ENCODE peak calls at places on chromosomes 1 and 21, in six cellular contexts. One of them, this sample, is unnamed.

GRCh38 chr1:228866498-228866897 is 131.2 kb downstream of the RHOU start:
- DNase-seq in body of pancreas: no peak
- DNase-seq in IMR-90: no peak
- DNase-seq in breast epithelium: no peak
- DNase-seq in A549: peak; percentile 25
- DNase-seq in adrenal gland: no peak
- DNase-seq in this sample: no peak

GRCh38 chr21:38804617-38805281 is 980 bp upstream of the ETS2 start:
- DNase-seq in body of pancreas: peak; percentile 72
- DNase-seq in IMR-90: peak; percentile 54
- DNase-seq in breast epithelium: peak; percentile 69
- DNase-seq in A549: peak; percentile 69
- DNase-seq in adrenal gland: peak; percentile 66
- DNase-seq in this sample: peak; percentile 91

GRCh38 chr1:45913183-45913924 is 109.9 kb downstream of the MAST2 start:
- DNase-seq in body of pancreas: no peak
- DNase-seq in IMR-90: peak; percentile 96
- DNase-seq in breast epithelium: no peak
- DNase-seq in A549: no peak
- DNase-seq in adrenal gland: peak; percentile 81
- DNase-seq in this sample: no peak

GRCh38 chr1:67144696-67145095 is 9.9 kb upstream of the C1orf141 start:
- DNase-seq in body of pancreas: no peak
- DNase-seq in IMR-90: no peak
- DNase-seq in breast epithelium: no peak
- DNase-seq in A549: no peak
- DNase-seq in adrenal gland: no peak
- DNase-seq in this sample: no peak

GRCh38 chr1:33985656-33986055 is 121.8 kb downstream of the HMGB4 start:
- DNase-seq in body of pancreas: no peak
- DNase-seq in IMR-90: peak; percentile 3
- DNase-seq in breast epithelium: no peak
- DNase-seq in A549: no peak
- DNase-seq in adrenal gland: no peak
- DNase-seq in this sample: peak; percentile 22

GRCh38 chr1:2439369-2439768 is 27.0 kb upstream of the PEX10 start:
- DNase-seq in body of pancreas: no peak
- DNase-seq in IMR-90: no peak
- DNase-seq in breast epithelium: no peak
- DNase-seq in A549: no peak
- DNase-seq in adrenal gland: no peak
- DNase-seq in this sample: no peak

GRCh38 chr1:221736714-221737113 is 5.2 kb downstream of the DUSP10 start:
- DNase-seq in body of pancreas: no peak
- DNase-seq in IMR-90: no peak
- DNase-seq in breast epithelium: no peak
- DNase-seq in A549: no peak
- DNase-seq in adrenal gland: no peak
- DNase-seq in this sample: no peak

GRCh38 chr1:113118266-113118665 is 45.3 kb downstream of the LRIG2 start:
- DNase-seq in body of pancreas: no peak
- DNase-seq in IMR-90: peak; percentile 33
- DNase-seq in breast epithelium: no peak
- DNase-seq in A549: no peak
- DNase-seq in adrenal gland: no peak
- DNase-seq in this sample: no peak

GRCh38 chr1:9071554-9072235 is 2.3 kb upstream of the SLC2A5 start:
- DNase-seq in body of pancreas: no peak
- DNase-seq in IMR-90: no peak
- DNase-seq in breast epithelium: no peak
- DNase-seq in A549: no peak
- DNase-seq in adrenal gland: no peak
- DNase-seq in this sample: peak; percentile 77

GRCh38 chr1:181386951-181387350 is 96.4 kb upstream of the CACNA1E start:
- DNase-seq in body of pancreas: no peak
- DNase-seq in IMR-90: no peak
- DNase-seq in breast epithelium: no peak
- DNase-seq in A549: no peak
- DNase-seq in adrenal gland: no peak
- DNase-seq in this sample: no peak

GRCh38 chr1:171138973-171139372 is 46.1 kb upstream of the FMO2 start:
- DNase-seq in body of pancreas: no peak
- DNase-seq in IMR-90: no peak
- DNase-seq in breast epithelium: no peak
- DNase-seq in A549: no peak
- DNase-seq in adrenal gland: no peak
- DNase-seq in this sample: no peak

GRCh38 chr1:189429610-189430009 is 1048.1 kb downstream of the BRINP3 start:
- DNase-seq in body of pancreas: no peak
- DNase-seq in IMR-90: peak; percentile 52
- DNase-seq in breast epithelium: no peak
- DNase-seq in A549: peak; percentile 68
- DNase-seq in adrenal gland: no peak
- DNase-seq in this sample: no peak

GRCh38 chr1:206037521-206037920 is 13.8 kb upstream of the CTSE start:
- DNase-seq in body of pancreas: no peak
- DNase-seq in IMR-90: no peak
- DNase-seq in breast epithelium: no peak
- DNase-seq in A549: no peak
- DNase-seq in adrenal gland: no peak
- DNase-seq in this sample: no peak

GRCh38 chr1:206039046-206039929 is 13.7 kb upstream of the RHEX start:
- DNase-seq in body of pancreas: no peak
- DNase-seq in IMR-90: no peak
- DNase-seq in breast epithelium: no peak
- DNase-seq in A549: no peak
- DNase-seq in adrenal gland: no peak
- DNase-seq in this sample: no peak

GRCh38 chr1:206036661-206037455 is 13.2 kb upstream of the CTSE start:
- DNase-seq in body of pancreas: no peak
- DNase-seq in IMR-90: no peak
- DNase-seq in breast epithelium: no peak
- DNase-seq in A549: no peak
- DNase-seq in adrenal gland: no peak
- DNase-seq in this sample: no peak

GRCh38 chr1:206032356-206033140 is 8.9 kb upstream of the CTSE start:
- DNase-seq in body of pancreas: no peak
- DNase-seq in IMR-90: no peak
- DNase-seq in breast epithelium: no peak
- DNase-seq in A549: no peak
- DNase-seq in adrenal gland: no peak
- DNase-seq in this sample: no peak

GRCh38 chr1:206035027-206035426 is 11.3 kb upstream of the CTSE start:
- DNase-seq in body of pancreas: no peak
- DNase-seq in IMR-90: no peak
- DNase-seq in breast epithelium: no peak
- DNase-seq in A549: no peak
- DNase-seq in adrenal gland: no peak
- DNase-seq in this sample: no peak
- TF ChIP-seq POLR2A in body of pancreas: no peak
- TF ChIP-seq POLR2A in IMR-90: no peak
- TF ChIP-seq POLR2A in breast epithelium: no peak
- TF ChIP-seq POLR2A in A549: no peak
- TF ChIP-seq POLR2A in adrenal gland: no peak
- TF ChIP-seq POLR2A in this sample: no peak

DNA sequence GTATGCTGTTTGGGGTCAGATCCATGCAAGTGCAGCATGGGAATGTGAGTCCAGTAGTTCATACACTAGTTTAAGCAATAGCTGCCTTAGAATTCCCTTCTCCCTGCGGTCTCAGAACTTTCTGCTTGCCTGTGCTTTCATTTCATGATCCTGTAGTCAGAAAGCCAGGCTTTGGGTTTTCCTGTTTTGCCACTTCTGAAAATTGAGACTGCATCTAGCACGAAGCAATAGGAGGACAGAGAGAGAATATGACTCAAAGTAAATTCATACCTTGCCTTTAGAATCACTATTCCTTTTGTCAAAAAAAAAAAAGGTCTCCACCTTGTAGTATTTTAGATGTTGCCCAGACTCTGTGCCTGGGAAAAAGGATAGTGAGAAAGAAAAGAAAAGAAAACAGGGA is 161.2 kb upstream of the SNX7 start:
- DNase-seq in body of pancreas: no peak
- DNase-seq in IMR-90: no peak
- DNase-seq in breast epithelium: no peak
- DNase-seq in A549: no peak
- DNase-seq in adrenal gland: no peak
- DNase-seq in this sample: no peak
- TF ChIP-seq POLR2A in body of pancreas: no peak
- TF ChIP-seq POLR2A in IMR-90: no peak
- TF ChIP-seq POLR2A in breast epithelium: no peak
- TF ChIP-seq POLR2A in A549: no peak
- TF ChIP-seq POLR2A in adrenal gland: no peak
- TF ChIP-seq POLR2A in this sample: no peak

GRCh38 chr1:56331892-56332567 is 247.3 kb downstream of the PLPP3 start:
- DNase-seq in body of pancreas: no peak
- DNase-seq in IMR-90: peak; percentile 75
- DNase-seq in breast epithelium: no peak
- DNase-seq in A549: peak; percentile 21
- DNase-seq in adrenal gland: no peak
- DNase-seq in this sample: no peak
- TF ChIP-seq POLR2A in body of pancreas: no peak
- TF ChIP-seq POLR2A in IMR-90: no peak
- TF ChIP-seq POLR2A in breast epithelium: no peak
- TF ChIP-seq POLR2A in A549: no peak
- TF ChIP-seq POLR2A in adrenal gland: no peak
- TF ChIP-seq POLR2A in this sample: no peak

DNA sequence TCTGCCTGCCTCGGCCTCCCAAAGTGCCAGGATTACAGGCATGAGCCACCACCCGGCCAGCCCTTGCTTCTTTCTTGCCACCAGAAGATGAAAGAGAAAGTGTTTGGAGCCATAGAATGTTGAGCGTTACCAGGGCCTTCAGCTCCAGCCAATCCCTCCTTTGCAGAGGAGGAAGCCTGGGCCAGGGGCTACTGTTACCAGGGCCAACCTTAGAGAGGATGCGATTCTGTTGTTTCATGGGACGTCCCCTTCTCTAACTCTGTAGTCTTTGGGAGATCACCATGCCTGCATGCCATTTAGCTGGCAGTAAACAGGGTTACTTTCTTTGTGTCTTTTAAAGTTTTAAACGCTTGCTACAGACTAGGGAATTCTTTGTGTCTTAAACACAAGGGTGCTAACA is 45.8 kb downstream of the CLDN14 start:
- DNase-seq in body of pancreas: no peak
- DNase-seq in IMR-90: no peak
- DNase-seq in breast epithelium: no peak
- DNase-seq in A549: no peak
- DNase-seq in adrenal gland: no peak
- DNase-seq in this sample: no peak
- TF ChIP-seq POLR2A in body of pancreas: no peak
- TF ChIP-seq POLR2A in IMR-90: no peak
- TF ChIP-seq POLR2A in breast epithelium: no peak
- TF ChIP-seq POLR2A in A549: no peak
- TF ChIP-seq POLR2A in adrenal gland: no peak
- TF ChIP-seq POLR2A in this sample: no peak

GRCh38 chr1:60132108-60132507 is 58.5 kb upstream of the C1orf87 start:
- DNase-seq in body of pancreas: no peak
- DNase-seq in IMR-90: no peak
- DNase-seq in breast epithelium: no peak
- DNase-seq in A549: no peak
- DNase-seq in adrenal gland: no peak
- DNase-seq in this sample: no peak

GRCh38 chr1:60132985-60133673 is 59.6 kb upstream of the C1orf87 start:
- DNase-seq in body of pancreas: no peak
- DNase-seq in IMR-90: peak; percentile 50
- DNase-seq in breast epithelium: no peak
- DNase-seq in A549: no peak
- DNase-seq in adrenal gland: no peak
- DNase-seq in this sample: no peak

GRCh38 chr1:60130703-60131102 is 57.1 kb upstream of the C1orf87 start:
- DNase-seq in body of pancreas: no peak
- DNase-seq in IMR-90: no peak
- DNase-seq in breast epithelium: no peak
- DNase-seq in A549: no peak
- DNase-seq in adrenal gland: no peak
- DNase-seq in this sample: no peak

GRCh38 chr1:60126733-60127132 is 53.2 kb upstream of the C1orf87 start:
- DNase-seq in body of pancreas: no peak
- DNase-seq in IMR-90: no peak
- DNase-seq in breast epithelium: no peak
- DNase-seq in A549: peak; percentile 7
- DNase-seq in adrenal gland: no peak
- DNase-seq in this sample: no peak

GRCh38 chr1:60129916-60130315 is 56.3 kb upstream of the C1orf87 start:
- DNase-seq in body of pancreas: no peak
- DNase-seq in IMR-90: no peak
- DNase-seq in breast epithelium: no peak
- DNase-seq in A549: no peak
- DNase-seq in adrenal gland: no peak
- DNase-seq in this sample: no peak
- TF ChIP-seq POLR2A in body of pancreas: no peak
- TF ChIP-seq POLR2A in IMR-90: no peak
- TF ChIP-seq POLR2A in breast epithelium: no peak
- TF ChIP-seq POLR2A in A549: no peak
- TF ChIP-seq POLR2A in adrenal gland: no peak
- TF ChIP-seq POLR2A in this sample: no peak

This sample was measured in spleen.